ENCODE peak calls at places on chromosome 13, in nine cellular contexts. One of them, this sample, is unnamed.

GRCh38 chr13:37023871-37024270 is 23.3 kb downstream of the EXOSC8 start:
- DNase-seq in CD4-positive, alpha-beta memory T cell: no peak
- DNase-seq in IMR-90: peak; percentile 70
- DNase-seq in HepG2: no peak
- DNase-seq in CD4-positive, CD25-positive, alpha-beta regulatory T cell: no peak
- DNase-seq in colonic mucosa: no peak
- DNase-seq in MG63: no peak
- DNase-seq in AG04450: no peak
- DNase-seq in aorta: no peak
- DNase-seq in this sample: no peak

GRCh38 chr13:34756572-34756971 is 185.5 kb upstream of the NBEA start:
- DNase-seq in CD4-positive, CD25-positive, alpha-beta regulatory T cell: no peak
- DNase-seq in IMR-90: no peak
- DNase-seq in MG63: no peak
- DNase-seq in aorta: no peak
- DNase-seq in AG04450: no peak
- DNase-seq in CD4-positive, alpha-beta memory T cell: no peak
- DNase-seq in colonic mucosa: no peak
- DNase-seq in HepG2: no peak
- DNase-seq in this sample: no peak

GRCh38 chr13:113493315-113493951 is 2.9 kb upstream of the DCUN1D2 start:
- DNase-seq in IMR-90: peak; percentile 99
- DNase-seq in HepG2: peak; percentile 90
- DNase-seq in CD4-positive, alpha-beta memory T cell: no peak
- DNase-seq in colonic mucosa: peak; percentile 45
- DNase-seq in aorta: no peak
- DNase-seq in CD4-positive, CD25-positive, alpha-beta regulatory T cell: peak; percentile 67
- DNase-seq in AG04450: peak; percentile 89
- DNase-seq in MG63: peak; percentile 25
- DNase-seq in this sample: peak; percentile 88

GRCh38 chr13:86725105-86725504 is 925.9 kb upstream of the SLITRK6 start:
- DNase-seq in MG63: no peak
- DNase-seq in AG04450: no peak
- DNase-seq in CD4-positive, alpha-beta memory T cell: no peak
- DNase-seq in CD4-positive, CD25-positive, alpha-beta regulatory T cell: no peak
- DNase-seq in IMR-90: no peak
- DNase-seq in aorta: no peak
- DNase-seq in HepG2: no peak
- DNase-seq in colonic mucosa: no peak
- DNase-seq in this sample: no peak

GRCh38 chr13:49302222-49302621 is 54.5 kb downstream of the CDADC1 start:
- DNase-seq in MG63: no peak
- DNase-seq in colonic mucosa: no peak
- DNase-seq in CD4-positive, alpha-beta memory T cell: no peak
- DNase-seq in aorta: no peak
- DNase-seq in CD4-positive, CD25-positive, alpha-beta regulatory T cell: no peak
- DNase-seq in HepG2: no peak
- DNase-seq in IMR-90: no peak
- DNase-seq in AG04450: no peak
- DNase-seq in this sample: no peak

GRCh38 chr13:88622362-88622973 is 951.3 kb downstream of the SLITRK5 start:
- DNase-seq in IMR-90: no peak
- DNase-seq in aorta: no peak
- DNase-seq in AG04450: no peak
- DNase-seq in MG63: no peak
- DNase-seq in CD4-positive, alpha-beta memory T cell: no peak
- DNase-seq in colonic mucosa: no peak
- DNase-seq in CD4-positive, CD25-positive, alpha-beta regulatory T cell: no peak
- DNase-seq in HepG2: no peak
- DNase-seq in this sample: no peak

GRCh38 chr13:71624641-71625040 is 242.4 kb downstream of the DACH1 start:
- DNase-seq in HepG2: no peak
- DNase-seq in IMR-90: no peak
- DNase-seq in CD4-positive, alpha-beta memory T cell: no peak
- DNase-seq in CD4-positive, CD25-positive, alpha-beta regulatory T cell: no peak
- DNase-seq in AG04450: no peak
- DNase-seq in colonic mucosa: no peak
- DNase-seq in MG63: no peak
- DNase-seq in aorta: no peak
- DNase-seq in this sample: no peak

GRCh38 chr13:29484236-29484635 is 111.3 kb downstream of the SLC7A1 start:
- DNase-seq in CD4-positive, CD25-positive, alpha-beta regulatory T cell: no peak
- DNase-seq in HepG2: no peak
- DNase-seq in MG63: no peak
- DNase-seq in IMR-90: no peak
- DNase-seq in AG04450: no peak
- DNase-seq in colonic mucosa: no peak
- DNase-seq in CD4-positive, alpha-beta memory T cell: no peak
- DNase-seq in aorta: no peak
- DNase-seq in this sample: no peak

GRCh38 chr13:43908156-43909126 is 28.7 kb downstream of the LACC1 start:
- DNase-seq in CD4-positive, alpha-beta memory T cell: no peak
- DNase-seq in aorta: no peak
- DNase-seq in colonic mucosa: no peak
- DNase-seq in HepG2: peak; percentile 20
- DNase-seq in AG04450: peak; percentile 55
- DNase-seq in IMR-90: peak; percentile 91
- DNase-seq in CD4-positive, CD25-positive, alpha-beta regulatory T cell: peak; percentile 44
- DNase-seq in MG63: peak; percentile 6
- DNase-seq in this sample: no peak

GRCh38 chr13:90792335-90792734 is 555.2 kb upstream of the MIR17HG start:
- DNase-seq in aorta: no peak
- DNase-seq in IMR-90: no peak
- DNase-seq in HepG2: no peak
- DNase-seq in colonic mucosa: no peak
- DNase-seq in CD4-positive, CD25-positive, alpha-beta regulatory T cell: no peak
- DNase-seq in CD4-positive, alpha-beta memory T cell: no peak
- DNase-seq in MG63: no peak
- DNase-seq in AG04450: no peak
- DNase-seq in this sample: no peak

GRCh38 chr13:99191900-99192399 is 8.7 kb upstream of the UBAC2 start:
- DNase-seq in HepG2: no peak
- DNase-seq in colonic mucosa: peak; percentile 78
- DNase-seq in CD4-positive, CD25-positive, alpha-beta regulatory T cell: no peak
- DNase-seq in CD4-positive, alpha-beta memory T cell: no peak
- DNase-seq in IMR-90: peak; percentile 74
- DNase-seq in AG04450: peak; percentile 27
- DNase-seq in aorta: no peak
- DNase-seq in MG63: peak; percentile 53
- DNase-seq in this sample: no peak
- H3K27me3 ChIP-seq in HepG2: no peaks in the 10 kb centered on the region
- H3K27me3 ChIP-seq in colonic mucosa: no peaks in the 10 kb centered on the region
- H3K27me3 ChIP-seq in CD4-positive, CD25-positive, alpha-beta regulatory T cell: no peaks in the 10 kb centered on the region
- H3K27me3 ChIP-seq in CD4-positive, alpha-beta memory T cell: no peaks in the 10 kb centered on the region
- H3K27me3 ChIP-seq in IMR-90: peaks cover 10% of the 10 kb centered on the region
- H3K27me3 ChIP-seq in AG04450: peaks cover 9% of the 10 kb centered on the region
- H3K27me3 ChIP-seq in aorta: no peaks in the 10 kb centered on the region
- H3K27me3 ChIP-seq in MG63: no peaks in the 10 kb centered on the region
- H3K27me3 ChIP-seq in this sample: peaks cover 8% of the 10 kb centered on the region

DNA sequence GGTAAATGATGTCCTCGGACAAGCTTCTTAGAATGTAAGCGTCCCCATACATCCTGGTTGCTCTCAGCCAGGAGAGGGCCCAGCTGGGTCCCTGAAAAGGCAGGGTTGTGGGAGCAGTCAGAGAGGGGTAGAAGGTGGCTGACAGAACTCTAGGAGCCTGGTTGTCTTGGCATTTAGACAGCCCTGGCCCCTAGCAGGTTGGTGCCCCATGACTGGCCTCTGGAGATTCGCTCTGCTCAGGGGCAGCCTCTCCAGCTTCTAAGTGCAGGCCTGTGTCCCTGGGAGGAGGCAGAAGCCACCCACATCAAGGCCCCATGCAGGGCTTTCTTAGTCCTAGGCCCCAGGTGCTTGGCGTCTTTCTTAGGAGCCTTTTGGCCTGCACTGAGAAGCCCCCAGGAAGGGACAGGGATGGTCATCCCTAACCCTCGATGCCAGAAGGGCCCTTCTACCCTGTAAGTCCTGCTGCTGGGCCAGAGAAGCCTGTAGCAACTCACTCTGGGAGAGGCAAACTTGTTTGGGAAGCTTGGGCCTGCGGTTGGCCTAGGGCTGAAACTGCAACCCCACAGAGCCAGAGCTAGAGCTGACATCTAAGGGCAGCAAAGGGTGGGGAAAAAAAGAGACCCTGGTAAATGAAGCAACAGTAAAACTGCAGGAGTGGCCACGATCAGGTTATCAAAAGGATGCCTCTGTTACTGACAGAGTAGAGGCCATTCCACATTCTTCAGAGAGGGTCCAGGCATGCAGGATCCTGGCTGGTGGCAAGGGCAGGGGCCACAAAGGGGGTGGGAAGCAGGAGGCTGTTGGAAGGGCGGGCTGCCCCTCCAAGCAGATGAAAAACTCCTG is 2.9 kb upstream of the CDX2 start:
- DNase-seq in HepG2: no peak
- DNase-seq in CD4-positive, CD25-positive, alpha-beta regulatory T cell: no peak
- DNase-seq in CD4-positive, alpha-beta memory T cell: no peak
- DNase-seq in aorta: no peak
- DNase-seq in colonic mucosa: no peak
- DNase-seq in IMR-90: no peak
- DNase-seq in MG63: no peak
- DNase-seq in AG04450: no peak
- DNase-seq in this sample: no peak
- H3K27me3 ChIP-seq in HepG2: peaks cover 14% of the 10 kb centered on the region
- H3K27me3 ChIP-seq in CD4-positive, CD25-positive, alpha-beta regulatory T cell: peaks cover 29% of the 10 kb centered on the region
- H3K27me3 ChIP-seq in CD4-positive, alpha-beta memory T cell: peaks cover 37% of the 10 kb centered on the region
- H3K27me3 ChIP-seq in aorta: no peaks in the 10 kb centered on the region
- H3K27me3 ChIP-seq in colonic mucosa: peaks cover 26% of the 10 kb centered on the region
- H3K27me3 ChIP-seq in IMR-90: peaks cover 96% of the 10 kb centered on the region
- H3K27me3 ChIP-seq in MG63: peaks cover 27% of the 10 kb centered on the region
- H3K27me3 ChIP-seq in AG04450: peaks cover 96% of the 10 kb centered on the region
- H3K27me3 ChIP-seq in this sample: peaks cover 80% of the 10 kb centered on the region

GRCh38 chr13:110576070-110576394 is 14.5 kb upstream of the RAB20 start:
- DNase-seq in aorta: no peak
- DNase-seq in HepG2: no peak
- DNase-seq in colonic mucosa: no peak
- DNase-seq in CD4-positive, alpha-beta memory T cell: no peak
- DNase-seq in CD4-positive, CD25-positive, alpha-beta regulatory T cell: no peak
- DNase-seq in MG63: no peak
- DNase-seq in AG04450: no peak
- DNase-seq in IMR-90: no peak
- DNase-seq in this sample: no peak
- H3K27me3 ChIP-seq in aorta: no peaks in the 10 kb centered on the region
- H3K27me3 ChIP-seq in HepG2: no peaks in the 10 kb centered on the region
- H3K27me3 ChIP-seq in colonic mucosa: no peaks in the 10 kb centered on the region
- H3K27me3 ChIP-seq in CD4-positive, alpha-beta memory T cell: peaks cover 6% of the 10 kb centered on the region
- H3K27me3 ChIP-seq in CD4-positive, CD25-positive, alpha-beta regulatory T cell: peaks cover 5% of the 10 kb centered on the region
- H3K27me3 ChIP-seq in MG63: peaks cover 14% of the 10 kb centered on the region
- H3K27me3 ChIP-seq in AG04450: peaks cover 44% of the 10 kb centered on the region
- H3K27me3 ChIP-seq in IMR-90: peaks cover 39% of the 10 kb centered on the region
- H3K27me3 ChIP-seq in this sample: peaks cover 19% of the 10 kb centered on the region

GRCh38 chr13:110811008-110811720 is 97.7 kb downstream of the ING1 start:
- DNase-seq in MG63: no peak
- DNase-seq in IMR-90: no peak
- DNase-seq in AG04450: no peak
- DNase-seq in CD4-positive, CD25-positive, alpha-beta regulatory T cell: no peak
- DNase-seq in HepG2: no peak
- DNase-seq in colonic mucosa: no peak
- DNase-seq in aorta: no peak
- DNase-seq in CD4-positive, alpha-beta memory T cell: no peak
- DNase-seq in this sample: peak; percentile 4

GRCh38 chr13:110811751-110812110 is 98.2 kb downstream of the ING1 start:
- DNase-seq in HepG2: no peak
- DNase-seq in AG04450: no peak
- DNase-seq in CD4-positive, alpha-beta memory T cell: no peak
- DNase-seq in MG63: no peak
- DNase-seq in CD4-positive, CD25-positive, alpha-beta regulatory T cell: no peak
- DNase-seq in colonic mucosa: no peak
- DNase-seq in aorta: no peak
- DNase-seq in IMR-90: no peak
- DNase-seq in this sample: no peak

GRCh38 chr13:110809871-110810486 is 96.5 kb downstream of the ING1 start:
- DNase-seq in CD4-positive, alpha-beta memory T cell: no peak
- DNase-seq in HepG2: no peak
- DNase-seq in CD4-positive, CD25-positive, alpha-beta regulatory T cell: no peak
- DNase-seq in MG63: no peak
- DNase-seq in aorta: no peak
- DNase-seq in AG04450: no peak
- DNase-seq in colonic mucosa: no peak
- DNase-seq in IMR-90: no peak
- DNase-seq in this sample: no peak

GRCh38 chr13:110806636-110807035 is 93.1 kb downstream of the ING1 start:
- DNase-seq in aorta: no peak
- DNase-seq in IMR-90: no peak
- DNase-seq in CD4-positive, alpha-beta memory T cell: no peak
- DNase-seq in AG04450: no peak
- DNase-seq in CD4-positive, CD25-positive, alpha-beta regulatory T cell: no peak
- DNase-seq in HepG2: no peak
- DNase-seq in MG63: no peak
- DNase-seq in colonic mucosa: no peak
- DNase-seq in this sample: no peak

GRCh38 chr13:110807546-110807945 is 94.0 kb downstream of the ING1 start:
- DNase-seq in aorta: no peak
- DNase-seq in colonic mucosa: no peak
- DNase-seq in CD4-positive, CD25-positive, alpha-beta regulatory T cell: no peak
- DNase-seq in CD4-positive, alpha-beta memory T cell: no peak
- DNase-seq in IMR-90: no peak
- DNase-seq in AG04450: no peak
- DNase-seq in MG63: no peak
- DNase-seq in HepG2: no peak
- DNase-seq in this sample: no peak
- H3K27me3 ChIP-seq in aorta: no peaks in the 10 kb centered on the region
- H3K27me3 ChIP-seq in colonic mucosa: peaks cover 11% of the 10 kb centered on the region
- H3K27me3 ChIP-seq in CD4-positive, CD25-positive, alpha-beta regulatory T cell: peaks cover 22% of the 10 kb centered on the region
- H3K27me3 ChIP-seq in CD4-positive, alpha-beta memory T cell: peaks cover 3% of the 10 kb centered on the region
- H3K27me3 ChIP-seq in IMR-90: peaks cover 26% of the 10 kb centered on the region
- H3K27me3 ChIP-seq in AG04450: peaks cover 27% of the 10 kb centered on the region
- H3K27me3 ChIP-seq in MG63: peaks cover 5% of the 10 kb centered on the region
- H3K27me3 ChIP-seq in HepG2: peaks cover 4% of the 10 kb centered on the region
- H3K27me3 ChIP-seq in this sample: peaks cover 16% of the 10 kb centered on the region

GRCh38 chr13:30861163-30861562 is 44.9 kb upstream of the MEDAG start:
- DNase-seq in AG04450: no peak
- DNase-seq in IMR-90: no peak
- DNase-seq in MG63: no peak
- DNase-seq in HepG2: no peak
- DNase-seq in aorta: no peak
- DNase-seq in CD4-positive, CD25-positive, alpha-beta regulatory T cell: no peak
- DNase-seq in CD4-positive, alpha-beta memory T cell: no peak
- DNase-seq in colonic mucosa: no peak
- DNase-seq in this sample: no peak
- H3K27me3 ChIP-seq in AG04450: no peaks in the 10 kb centered on the region
- H3K27me3 ChIP-seq in IMR-90: no peaks in the 10 kb centered on the region
- H3K27me3 ChIP-seq in MG63: no peaks in the 10 kb centered on the region
- H3K27me3 ChIP-seq in HepG2: no peaks in the 10 kb centered on the region
- H3K27me3 ChIP-seq in aorta: no peaks in the 10 kb centered on the region
- H3K27me3 ChIP-seq in CD4-positive, CD25-positive, alpha-beta regulatory T cell: no peaks in the 10 kb centered on the region
- H3K27me3 ChIP-seq in CD4-positive, alpha-beta memory T cell: no peaks in the 10 kb centered on the region
- H3K27me3 ChIP-seq in colonic mucosa: no peaks in the 10 kb centered on the region
- H3K27me3 ChIP-seq in this sample: no peaks in the 10 kb centered on the region

GRCh38 chr13:33003458-33004019 is 12.7 kb upstream of the KL start:
- DNase-seq in CD4-positive, alpha-beta memory T cell: no peak
- DNase-seq in AG04450: no peak
- DNase-seq in colonic mucosa: no peak
- DNase-seq in CD4-positive, CD25-positive, alpha-beta regulatory T cell: no peak
- DNase-seq in IMR-90: no peak
- DNase-seq in HepG2: no peak
- DNase-seq in aorta: no peak
- DNase-seq in MG63: no peak
- DNase-seq in this sample: no peak
- H3K27me3 ChIP-seq in CD4-positive, alpha-beta memory T cell: no peaks in the 10 kb centered on the region
- H3K27me3 ChIP-seq in AG04450: peaks cover 12% of the 10 kb centered on the region
- H3K27me3 ChIP-seq in colonic mucosa: no peaks in the 10 kb centered on the region
- H3K27me3 ChIP-seq in CD4-positive, CD25-positive, alpha-beta regulatory T cell: no peaks in the 10 kb centered on the region
- H3K27me3 ChIP-seq in IMR-90: peaks cover 4% of the 10 kb centered on the region
- H3K27me3 ChIP-seq in HepG2: no peaks in the 10 kb centered on the region
- H3K27me3 ChIP-seq in aorta: no peaks in the 10 kb centered on the region
- H3K27me3 ChIP-seq in MG63: no peaks in the 10 kb centered on the region
- H3K27me3 ChIP-seq in this sample: peaks cover 7% of the 10 kb centered on the region